ENCODE peak calls at places on chromosome 19, in four cellular contexts. P, S, Z and U are unnamed samples.

GRCh38 chr19:49116544-49116943 is 2.4 kb downstream of the LIN7B start:
- DNase-seq in P (no peak), S (no peak), Z (no peak), U (no peak)

GRCh38 chr19:2926341-2927031 is 18.3 kb downstream of the ZNF77 start:
- DNase-seq in P (no peak), S (no peak), Z (no peak), U (no peak)

GRCh38 chr19:37932985-37933953 is 26.3 kb downstream of the SIPA1L3 start:
- DNase-seq in P (no peak), S (no peak), Z (no peak), U (no peak)

GRCh38 chr19:36528921-36529518 is 949 bp upstream of the ZNF260 start:
- DNase-seq in P (peak; percentile 12), S (no peak), Z (peak; percentile 39), U (peak; percentile 36)

GRCh38 chr19:18501351-18501750 is 20.5 kb downstream of the ELL start:
- DNase-seq in P (no peak), S (no peak), Z (no peak), U (no peak)

GRCh38 chr19:23914402-23915286 is at the start of gene ZNF726:
- DNase-seq in P (peak; percentile 57), S (peak; percentile 79), Z (peak; percentile 90), U (peak; percentile 70)

GRCh38 chr19:4977299-4978174 is 8.6 kb downstream of the KDM4B start:
- DNase-seq in P (peak; percentile 47), S (peak; percentile 73), Z (peak; percentile 75), U (no peak)

GRCh38 chr19:30596813-30597399 is 224.7 kb downstream of the ZNF536 start:
- DNase-seq in P (no peak), S (no peak), Z (no peak), U (no peak)

GRCh38 chr19:45523642-45524256 is 16.5 kb downstream of the VASP start:
- DNase-seq in P (peak; percentile 92), S (peak; percentile 85), Z (peak; percentile 87), U (peak; percentile 88)

GRCh38 chr19:8389891-8390616 is at the start of gene RAB11B:
- DNase-seq in P (peak; percentile 99), S (peak; percentile 100), Z (peak; percentile 99), U (peak; percentile 99)

GRCh38 chr19:58334691-58335249 is 8.0 kb downstream of the ZSCAN22 start:
- DNase-seq in P (no peak), S (no peak), Z (peak; percentile 29), U (no peak)

GRCh38 chr19:7928741-7929701 is 3.1 kb upstream of the CTXN1 start:
- DNase-seq in P (peak; percentile 49), S (peak; percentile 88), Z (peak; percentile 70), U (peak; percentile 75)

GRCh38 chr19:53195265-53195879 is 2.2 kb upstream of the ZNF665 start:
- DNase-seq in P (peak; percentile 85), S (peak; percentile 79), Z (peak; percentile 77), U (peak; percentile 66)
- TF ChIP-seq CTCF in P (peak; percentile 94), S (peak; percentile 87), Z (peak; percentile 94), U (peak; percentile 90)

DNA sequence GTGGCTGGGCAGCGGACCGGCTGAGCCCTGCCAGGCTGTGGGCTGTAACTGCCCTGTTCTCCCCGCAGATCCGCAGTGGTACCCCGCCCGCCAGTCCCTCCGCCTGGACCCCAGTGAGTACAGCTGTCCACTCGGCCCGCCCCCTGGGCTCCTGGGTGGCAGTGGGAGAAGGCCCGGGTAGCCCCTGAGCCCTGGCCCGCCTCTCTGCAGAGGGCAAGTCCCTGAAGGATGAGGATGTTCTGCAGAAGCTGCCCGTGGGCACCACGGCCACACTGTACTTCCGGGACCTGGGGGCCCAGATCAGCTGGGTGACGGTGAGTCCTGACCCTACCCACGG is 8.3 kb downstream of the NDUFB7 start:
- DNase-seq in P (no peak), S (no peak), Z (no peak), U (no peak)
- TF ChIP-seq CTCF in P (no peak), S (no peak), Z (no peak), U (no peak)

GRCh38 chr19:27776020-27776419 is 1436.9 kb downstream of the UQCRFS1 start:
- DNase-seq in P (no peak), S (no peak), Z (no peak), U (no peak)
- TF ChIP-seq CTCF in P (peak; percentile 42), S (no peak), Z (peak; percentile 47), U (no peak)

DNA sequence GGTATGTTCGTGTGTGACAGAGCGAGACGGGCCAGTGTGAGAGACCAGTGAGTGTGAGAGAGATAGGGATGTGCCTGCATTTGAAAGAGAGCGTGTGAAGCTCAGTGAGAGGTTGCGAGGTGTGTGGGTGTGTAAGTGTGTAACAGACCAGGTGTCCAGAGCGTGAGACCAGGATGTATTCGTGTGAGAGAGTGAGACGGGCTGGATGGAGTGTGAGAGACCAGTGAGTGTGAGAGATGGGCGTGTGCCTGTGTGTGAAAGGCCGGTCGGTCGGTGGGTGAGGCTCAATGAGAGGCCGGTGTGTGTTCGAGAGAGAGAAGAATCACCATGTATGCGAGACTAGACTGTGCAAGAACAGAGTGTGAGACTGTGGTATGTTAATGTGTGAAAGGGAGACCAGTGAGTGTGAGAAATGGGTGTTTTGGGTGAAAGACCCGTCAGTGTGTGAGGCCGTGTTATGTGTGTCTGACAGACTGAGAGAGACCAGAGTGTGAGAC is 675 bp downstream of the ZNF471 start:
- DNase-seq in P (no peak), S (no peak), Z (no peak), U (no peak)
- TF ChIP-seq CTCF in P (no peak), S (no peak), Z (no peak), U (no peak)

DNA sequence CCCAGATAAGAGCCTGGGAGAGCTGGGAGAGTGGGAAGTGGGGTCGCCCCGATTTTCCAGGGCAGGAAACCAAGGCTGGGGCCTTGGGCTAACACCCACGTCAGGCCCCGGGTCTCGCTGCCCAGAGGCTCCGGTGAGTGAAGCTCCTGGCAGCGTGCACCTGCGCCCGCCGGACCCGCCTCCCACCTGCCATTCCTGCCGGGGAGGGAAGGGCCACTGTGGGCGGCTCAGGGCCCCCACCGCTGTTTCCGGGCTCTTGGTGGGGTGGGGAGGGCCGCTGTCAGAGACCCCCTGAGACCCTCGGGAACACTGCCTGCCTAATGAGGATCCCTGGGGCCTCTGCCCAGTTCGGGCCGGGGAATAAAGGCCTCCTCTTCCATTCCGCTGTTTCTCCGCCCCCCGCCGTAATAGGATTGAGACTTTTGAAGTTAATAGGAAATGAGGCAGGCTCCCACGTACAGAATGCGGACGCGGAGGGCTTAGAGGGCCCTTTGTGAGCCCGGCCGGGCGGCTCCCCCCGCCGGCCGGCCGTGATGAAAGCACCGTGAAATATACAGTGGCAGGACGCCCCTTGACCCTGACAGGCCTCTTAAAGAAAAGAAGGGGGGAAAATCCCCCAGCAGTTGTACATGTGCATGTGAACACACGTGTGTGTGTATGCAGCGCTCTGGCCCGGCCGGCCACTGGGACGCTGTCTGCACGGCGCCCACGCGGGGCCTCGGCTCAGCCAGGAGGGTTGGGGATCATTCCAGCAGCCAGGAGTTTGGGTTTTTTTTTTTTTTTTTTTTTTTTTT is 33.2 kb downstream of the EFNA2 start:
- DNase-seq in P (no peak), S (no peak), Z (no peak), U (no peak)
- TF ChIP-seq CTCF in P (no peak), S (no peak), Z (no peak), U (no peak)